ENCODE peak calls at places on chromosomes 12 and 14, in five cellular contexts. U is K562; Q is naive thymus-derived CD4-positive, alpha-beta T cell; P is right cardiac atrium; G is central memory CD8-positive, alpha-beta T cell. E is an unnamed sample.
A peak's percentile ranks its signal among the peaks of the same experiment; 100 is the strongest.

GRCh38 chr12:9870311-9870866 is 1.2 kb upstream of the CLEC2B start:
- ATAC-seq in Q (no peak), G (no peak), U (no peak), P (no peak), E (no peak)

GRCh38 chr12:55847033-55847432 is 4.3 kb upstream of the MMP19 start:
- ATAC-seq in Q (peak; percentile 66), G (no peak), P (peak; percentile 10), U (no peak), E (peak; percentile 10)

GRCh38 chr14:94337274-94337673 is 14.1 kb upstream of the SERPINA6 start:
- ATAC-seq in U (no peak), G (no peak), P (no peak), Q (no peak), E (no peak)

GRCh38 chr12:6224550-6224949 is 24.4 kb downstream of the CD9 start:
- ATAC-seq in G (no peak), U (no peak), P (no peak), Q (no peak), E (no peak)

GRCh38 chr12:78571953-78572352 is 292.6 kb upstream of the SYT1 start:
- ATAC-seq in G (no peak), U (no peak), P (no peak), Q (no peak), E (no peak)

GRCh38 chr14:96205059-96205993 is 687 bp downstream of the BDKRB2 start:
- ATAC-seq in G (no peak), U (no peak), P (no peak), Q (no peak), E (peak; percentile 13)

GRCh38 chr14:71668186-71668912 is 263.9 kb upstream of the RGS6 start:
- ATAC-seq in Q (no peak), P (no peak), G (no peak), U (no peak), E (no peak)

GRCh38 chr14:90111895-90112534 is 50.2 kb downstream of the KCNK13 start:
- ATAC-seq in U (no peak), P (no peak), G (no peak), Q (no peak), E (no peak)

GRCh38 chr12:56071648-56072047 is 8.3 kb upstream of the ERBB3 start:
- ATAC-seq in G (no peak), U (no peak), P (no peak), Q (no peak), E (no peak)

GRCh38 chr12:55624056-55624455 is 12.6 kb upstream of the OR10P1 start:
- ATAC-seq in P (no peak), G (no peak), Q (no peak), U (no peak), E (no peak)

GRCh38 chr14:85038526-85038925 is 491.4 kb upstream of the FLRT2 start:
- ATAC-seq in Q (no peak), U (no peak), G (no peak), P (no peak), E (no peak)

GRCh38 chr14:76953196-76953945 is 75.1 kb downstream of the IRF2BPL start:
- ATAC-seq in P (peak; percentile 48), U (no peak), Q (no peak), G (no peak), E (peak; percentile 53)

GRCh38 chr12:12442548-12443071 is 85.7 kb downstream of the BORCS5 start:
- ATAC-seq in G (no peak), U (no peak), Q (no peak), P (peak; percentile 67), E (peak; percentile 62)

GRCh38 chr14:92937229-92937937 is 14.4 kb downstream of the CHGA start:
- ATAC-seq in Q (no peak), U (peak; percentile 48), P (no peak), G (no peak), E (no peak)

GRCh38 chr12:66979270-66979669 is 289.9 kb upstream of the CAND1 start:
- ATAC-seq in Q (no peak), G (no peak), U (no peak), P (no peak), E (no peak)

GRCh38 chr14:35822501-35822900 is 3.6 kb upstream of the BRMS1L start:
- ATAC-seq in Q (no peak), P (no peak), U (no peak), G (no peak), E (no peak)

GRCh38 chr12:87127272-87127671 is 871.1 kb upstream of the MGAT4C start:
- ATAC-seq in P (peak; percentile 64), G (no peak), U (no peak), Q (no peak), E (no peak)

GRCh38 chr14:96260341-96260821 is 4.4 kb downstream of the BDKRB1 start:
- ATAC-seq in Q (no peak), G (no peak), U (no peak), P (no peak), E (peak; percentile 65)

GRCh38 chr14:31206536-31207286 is 882 bp downstream of the HECTD1 start:
- ATAC-seq in P (peak; percentile 38), U (peak; percentile 34), Q (peak; percentile 1), G (no peak), E (peak; percentile 8)

GRCh38 chr12:109621864-109622485 is 48.4 kb downstream of the MVK start:
- ATAC-seq in P (no peak), U (no peak), Q (no peak), G (no peak), E (no peak)

GRCh38 chr12:30839643-30840190 is 85.0 kb upstream of the CAPRIN2 start:
- ATAC-seq in P (no peak), G (no peak), U (peak; percentile 14), Q (no peak), E (no peak)

GRCh38 chr14:102164241-102164641 is 24.5 kb downstream of the WDR20 start:
- ATAC-seq in Q (no peak), U (peak; percentile 71), G (no peak), P (peak; percentile 66), E (no peak)

GRCh38 chr12:65014504-65015271 is 106.4 kb downstream of the WIF1 start:
- ATAC-seq in Q (no peak), P (no peak), G (no peak), U (no peak), E (no peak)

GRCh38 chr14:87940382-87940781 is 52.6 kb downstream of the GALC start:
- ATAC-seq in U (no peak), Q (no peak), P (no peak), G (no peak), E (no peak)

GRCh38 chr12:49288922-49289555 is 5.9 kb upstream of the PRPH start:
- ATAC-seq in U (no peak), P (no peak), Q (no peak), G (no peak), E (no peak)

GRCh38 chr14:49203676-49204075 is 382.5 kb downstream of the RPS29 start:
- ATAC-seq in U (no peak), Q (no peak), P (no peak), G (no peak), E (no peak)

GRCh38 chr14:41605550-41606248 is 977 bp upstream of the LRFN5 start:
- ATAC-seq in U (peak; percentile 12), Q (no peak), G (no peak), P (no peak), E (peak; percentile 19)

GRCh38 chr12:123963829-123964228 is 8.8 kb downstream of the CCDC92 start:
- ATAC-seq in U (no peak), P (no peak), G (no peak), Q (no peak), E (no peak)

GRCh38 chr14:103542545-103543088 is 13.6 kb downstream of the TRMT61A start:
- ATAC-seq in G (no peak), U (no peak), Q (no peak), P (peak; percentile 43), E (peak; percentile 17)

GRCh38 chr12:128830505-128830893 is 6.7 kb upstream of the SLC15A4 start:
- ATAC-seq in U (no peak), Q (peak; percentile 53), P (no peak), G (peak; percentile 42), E (no peak)

GRCh38 chr12:56020437-56021189 is at the start of gene IKZF4:
- ATAC-seq in U (peak; percentile 79), Q (peak; percentile 55), P (peak; percentile 72), G (no peak), E (peak; percentile 81)

GRCh38 chr12:47029903-47030302 is 49.5 kb upstream of the PCED1B start:
- ATAC-seq in G (no peak), P (no peak), U (no peak), Q (no peak), E (no peak)

GRCh38 chr12:75207338-75208083 is 2.1 kb downstream of the KCNC2 start:
- ATAC-seq in P (no peak), U (no peak), G (no peak), Q (no peak), E (no peak)

E was measured in gastroesophageal sphincter.